ENCODE peak calls at places on chromosomes 6 and 20, in five cellular contexts. A is astrocyte, N is IMR-90, M is H9, R is SK-N-SH. E is an unnamed sample.

GRCh38 chr20:33079267-33079666 is at the start of gene BPIFB4:
- DNase-seq in A (peak), N (no peak), M (no peak), R (no peak), E (no peak)

GRCh38 chr6:169895926-169896761 is 144.7 kb downstream of the ERMARD start:
- DNase-seq in A (no peak), N (no peak), M (no peak), R (peak), E (no peak)

GRCh38 chr6:82906489-82906888 is 159.2 kb downstream of the UBE3D start:
- DNase-seq in A (peak), N (peak), M (no peak), R (no peak), E (no peak)

GRCh38 chr20:25318471-25319240 is 70.8 kb downstream of the PYGB start:
- DNase-seq in A (no peak), N (no peak), M (no peak), R (no peak), E (no peak)

GRCh38 chr20:21340991-21341722 is 38.0 kb downstream of the XRN2 start:
- DNase-seq in A (no peak), N (no peak), M (no peak), R (no peak), E (no peak)

GRCh38 chr6:45714795-45715507 is 300.7 kb downstream of the CLIC5 start:
- DNase-seq in A (peak), N (peak), M (peak), R (peak), E (peak)

GRCh38 chr6:169536446-169537170 is 165.2 kb downstream of the WDR27 start:
- DNase-seq in A (peak), N (peak), M (no peak), R (no peak), E (no peak)

GRCh38 chr20:38277285-38277684 is 16.8 kb upstream of the KIAA1755 start:
- DNase-seq in A (no peak), N (no peak), M (no peak), R (no peak), E (no peak)

GRCh38 chr6:102417368-102417767 is 1023.9 kb downstream of the GRIK2 start:
- DNase-seq in A (no peak), N (no peak), M (no peak), R (no peak), E (no peak)

GRCh38 chr6:30914854-30915590 is 984 bp downstream of the VARS2 start:
- DNase-seq in A (no peak), N (no peak), M (no peak), R (no peak), E (no peak)

GRCh38 chr6:72813807-72814596 is 192.1 kb downstream of the KCNQ5 start:
- DNase-seq in A (no peak), N (no peak), M (no peak), R (no peak), E (no peak)

GRCh38 chr6:117548797-117549301 is 53.5 kb downstream of the GOPC start:
- DNase-seq in A (peak), N (peak), M (no peak), R (no peak), E (no peak)

GRCh38 chr6:94213176-94213575 is 793.8 kb upstream of the EPHA7 start:
- DNase-seq in A (no peak), N (no peak), M (no peak), R (no peak), E (no peak)

GRCh38 chr6:34161857-34162515 is 16.1 kb upstream of the GRM4 start:
- DNase-seq in A (no peak), N (no peak), M (no peak), R (peak), E (no peak)

GRCh38 chr6:20564269-20564668 is 30.0 kb downstream of the CDKAL1 start:
- DNase-seq in A (no peak), N (peak), M (no peak), R (no peak), E (no peak)

GRCh38 chr6:147322299-147323162 is 118.3 kb downstream of the STXBP5 start:
- DNase-seq in A (no peak), N (peak), M (no peak), R (no peak), E (no peak)

GRCh38 chr6:153103256-153103655 is 27.8 kb downstream of the RGS17 start:
- DNase-seq in A (no peak), N (no peak), M (no peak), R (no peak), E (no peak)

GRCh38 chr20:61254881-61255589 is 3.0 kb downstream of the CDH4 start:
- DNase-seq in A (peak), N (peak), M (no peak), R (no peak), E (no peak)

GRCh38 chr20:38167851-38168760 is 3.0 kb upstream of the TGM2 start:
- DNase-seq in A (peak), N (peak), M (peak), R (no peak), E (peak)

GRCh38 chr20:835220-836045 is 1.9 kb downstream of the FAM110A start:
- DNase-seq in A (no peak), N (no peak), M (no peak), R (no peak), E (no peak)

GRCh38 chr6:24721461-24722215 is 2.7 kb upstream of the C6orf62 start:
- DNase-seq in A (no peak), N (peak), M (no peak), R (no peak), E (no peak)

GRCh38 chr6:24718449-24719124 is 367 bp downstream of the C6orf62 start:
- DNase-seq in A (no peak), N (no peak), M (no peak), R (no peak), E (no peak)

GRCh38 chr6:24719125-24719931 is at the start of gene C6orf62:
- DNase-seq in A (peak), N (peak), M (no peak), R (peak), E (peak)

GRCh38 chr6:24720604-24721460 is 1.9 kb upstream of the C6orf62 start:
- DNase-seq in A (peak), N (peak), M (peak), R (peak), E (peak)

DNA sequence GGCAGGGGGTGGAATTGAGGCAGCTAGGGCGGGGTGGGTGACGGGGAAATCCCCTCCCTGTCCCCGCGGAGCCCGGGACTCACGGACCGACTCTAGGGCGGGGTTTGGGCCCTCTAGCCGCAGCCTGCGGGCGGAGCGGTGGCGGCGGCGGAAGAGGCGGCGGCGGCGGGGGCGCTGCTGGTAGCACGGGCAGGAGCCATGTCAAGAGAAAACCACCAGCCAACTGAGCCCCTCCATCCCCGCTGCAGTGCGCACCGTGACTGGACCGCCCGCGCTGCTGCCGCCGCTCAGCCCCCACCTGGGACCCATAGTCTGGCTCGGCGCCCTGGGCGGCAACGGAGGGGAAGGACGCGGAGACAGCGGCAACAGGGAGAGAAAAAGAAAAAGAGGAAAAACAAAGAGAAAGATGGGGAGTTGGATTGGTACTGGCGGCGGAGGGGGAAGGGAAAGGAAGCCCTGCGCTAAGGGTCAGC is 1.2 kb upstream of the C6orf62 start:
- DNase-seq in A (no peak), N (peak), M (peak), R (peak), E (peak)
- H3K9ac ChIP-seq in A (peak), N (peak), M (peak), R (peak), E (peak)

DNA sequence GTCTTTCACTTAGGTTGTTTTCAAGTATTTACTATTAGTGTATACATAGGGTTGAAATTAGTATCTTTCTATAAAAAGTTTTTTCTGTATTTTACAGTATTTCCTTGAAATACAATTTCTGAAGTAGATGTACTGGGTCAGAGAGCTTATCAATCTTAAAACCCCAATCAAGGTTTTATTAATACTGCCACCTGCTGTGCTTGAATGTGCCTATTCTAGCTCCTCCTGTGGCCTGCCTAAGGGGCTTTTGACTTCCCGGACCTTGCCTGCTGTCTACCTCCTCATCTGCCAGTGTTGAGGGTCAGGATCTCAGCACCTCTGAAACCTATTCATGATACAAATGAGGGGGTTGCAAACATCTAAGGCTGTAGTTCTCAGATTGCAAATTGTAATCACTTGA is 9.2 kb downstream of the PACRG start:
- DNase-seq in A (no peak), N (no peak), M (no peak), R (no peak), E (no peak)
- TF ChIP-seq CTCF in A (no peak), N (no peak), M (no peak), R (no peak), E (no peak)

GRCh38 chr6:108179741-108180140 is 13.9 kb downstream of the NR2E1 start:
- DNase-seq in A (no peak), N (no peak), M (no peak), R (no peak), E (no peak)

GRCh38 chr6:108176281-108177089 is 10.7 kb downstream of the NR2E1 start:
- DNase-seq in A (no peak), N (no peak), M (no peak), R (peak), E (no peak)

GRCh38 chr6:108175592-108176279 is 9.9 kb downstream of the NR2E1 start:
- DNase-seq in A (no peak), N (no peak), M (peak), R (peak), E (peak)

GRCh38 chr6:108180776-108181175 is 15.0 kb downstream of the NR2E1 start:
- DNase-seq in A (no peak), N (no peak), M (no peak), R (no peak), E (no peak)

GRCh38 chr6:108180266-108180665 is 14.4 kb downstream of the NR2E1 start:
- DNase-seq in A (no peak), N (no peak), M (no peak), R (no peak), E (no peak)
- H3K9ac ChIP-seq in A (no peak), N (no peak), M (no peak), R (no peak), E (no peak)

DNA sequence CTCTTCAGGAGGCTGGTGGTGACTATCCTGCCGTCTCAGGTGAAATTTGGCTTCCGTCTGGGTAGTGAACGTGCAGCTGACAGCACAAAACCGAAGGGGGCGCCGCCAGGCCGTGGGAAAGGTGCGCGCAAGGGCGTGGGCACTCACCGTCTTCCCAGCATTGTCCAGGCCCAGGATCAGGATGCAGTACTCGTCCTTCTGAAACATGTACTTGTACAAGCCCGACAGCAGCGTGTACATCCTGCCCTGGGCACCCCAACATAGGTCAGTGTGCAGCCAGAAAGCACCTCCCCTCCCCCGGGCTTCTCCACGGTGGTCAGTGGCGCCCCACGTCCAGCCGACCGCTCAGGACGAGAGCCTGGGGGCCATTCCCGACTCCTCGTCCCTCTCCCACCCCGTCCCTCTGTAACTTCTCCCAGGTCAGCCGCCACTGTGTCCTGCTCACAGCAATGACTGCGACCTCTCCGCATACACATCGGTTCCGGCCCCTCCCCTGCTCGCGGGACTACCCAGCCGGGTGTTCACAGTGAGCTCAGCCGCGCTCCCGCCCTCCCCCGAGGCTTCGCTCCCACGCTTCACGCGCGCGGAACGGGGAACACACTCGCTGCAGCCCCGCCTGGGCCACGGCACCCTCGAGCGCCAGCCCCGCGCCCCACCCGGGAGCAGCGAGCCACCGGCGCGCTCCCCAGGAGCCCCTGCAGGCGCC is 771 bp downstream of the ARFRP1 start:
- DNase-seq in A (no peak), N (peak), M (peak), R (peak), E (peak)
- TF ChIP-seq CTCF in A (peak), N (peak), M (peak), R (peak), E (peak)

DNA sequence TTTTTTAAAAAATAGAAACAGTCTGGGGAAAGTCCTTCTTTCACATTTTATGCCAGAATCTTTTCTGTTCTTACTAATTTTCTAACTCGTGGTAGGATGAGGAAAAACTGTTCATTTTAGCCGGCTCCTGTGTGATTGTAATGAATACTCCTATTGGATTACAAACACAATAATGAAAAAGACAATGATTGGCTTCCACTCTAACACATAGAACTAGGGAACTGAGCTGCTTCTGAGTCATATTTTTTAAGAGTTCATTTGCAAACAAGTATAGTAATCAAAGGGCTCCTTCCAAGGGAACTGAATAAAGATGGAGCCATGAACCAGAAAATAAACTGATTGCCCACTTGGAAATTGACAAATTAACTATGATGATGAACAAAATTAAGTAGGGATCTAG is 265.3 kb upstream of the TCF21 start:
- DNase-seq in A (no peak), N (no peak), M (no peak), R (no peak), E (no peak)
- H3K9ac ChIP-seq in A (no peak), N (no peak), M (no peak), R (no peak), E (no peak)

GRCh38 chr6:157333956-157334355 is 10.6 kb upstream of the TMEM242 start:
- DNase-seq in A (no peak), N (no peak), M (no peak), R (no peak), E (no peak)

GRCh38 chr6:157337766-157338165 is 14.4 kb upstream of the TMEM242 start:
- DNase-seq in A (no peak), N (no peak), M (no peak), R (no peak), E (no peak)

GRCh38 chr6:157335829-157336228 is 12.5 kb upstream of the TMEM242 start:
- DNase-seq in A (no peak), N (no peak), M (peak), R (no peak), E (no peak)

GRCh38 chr6:157343732-157344131 is 20.4 kb upstream of the TMEM242 start:
- DNase-seq in A (no peak), N (no peak), M (no peak), R (no peak), E (no peak)

GRCh38 chr6:157339432-157339831 is 16.1 kb upstream of the TMEM242 start:
- DNase-seq in A (no peak), N (no peak), M (peak), R (no peak), E (no peak)
- TF ChIP-seq CTCF in A (no peak), N (no peak), M (peak), R (no peak), E (peak)